ENCODE peak calls at places on chromosomes 11 and 22, in five cellular contexts. L is SHP77; T is caudate nucleus; J is stimulated activated CD4-positive, alpha-beta T cell treated with anti-CD3 and anti-CD28 coated beads, Interleukin-15, amount 100 ng/mL, for 1 hour; E is T-helper 9 cell. W is an unnamed sample.

GRCh38 chr11:69160296-69161116 is 4.8 kb downstream of the SMIM38 start:
- DNase-seq in E (no peak), T (no peak), L (no peak), J (no peak), W (no peak)

GRCh38 chr11:62130498-62131464 is 7.0 kb downstream of the INCENP start:
- DNase-seq in T (no peak), L (no peak), E (no peak), J (no peak), W (no peak)

GRCh38 chr11:12155696-12156095 is 45.3 kb downstream of the MICAL2 start:
- DNase-seq in E (no peak), J (no peak), L (no peak), T (no peak), W (no peak)

GRCh38 chr11:120174866-120175265 is 36.0 kb upstream of the OAF start:
- DNase-seq in T (no peak), E (no peak), L (no peak), J (no peak), W (no peak)

GRCh38 chr22:39348909-39349505 is 784 bp upstream of the SYNGR1 start:
- DNase-seq in T (no peak), L (peak), E (no peak), J (no peak), W (no peak)

GRCh38 chr11:7422544-7423331 is 62.6 kb upstream of the OLFML1 start:
- DNase-seq in E (no peak), J (no peak), T (no peak), L (no peak), W (no peak)

GRCh38 chr11:121769191-121769590 is 316.4 kb upstream of the SORL1-AS1 start:
- DNase-seq in J (no peak), E (no peak), L (no peak), T (no peak), W (no peak)

GRCh38 chr11:79266391-79266790 is 174.4 kb downstream of the TENM4 start:
- DNase-seq in E (no peak), J (no peak), T (no peak), L (no peak), W (no peak)

GRCh38 chr11:18987454-18988231 is 48.4 kb upstream of the MRGPRX1 start:
- DNase-seq in T (no peak), E (no peak), J (no peak), L (no peak), W (no peak)

GRCh38 chr11:8959546-8960166 is 4.6 kb downstream of the TMEM9B start:
- DNase-seq in E (no peak), J (no peak), T (no peak), L (peak), W (peak)

GRCh38 chr11:10669258-10670033 is 24.1 kb downstream of the IRAG1 start:
- DNase-seq in L (peak), T (no peak), E (no peak), J (no peak), W (no peak)

GRCh38 chr22:50146440-50147228 is 23.9 kb upstream of the PANX2 start:
- DNase-seq in L (peak), T (peak), J (no peak), E (no peak), W (peak)

GRCh38 chr22:45212992-45213751 is 27.5 kb downstream of the KIAA0930 start:
- DNase-seq in E (no peak), L (peak), J (no peak), T (no peak), W (no peak)

GRCh38 chr11:113730887-113731726 is 25.0 kb upstream of the TMPRSS5 start:
- DNase-seq in E (no peak), J (no peak), T (peak), L (peak), W (peak)

GRCh38 chr11:93942176-93942575 is 79.0 kb upstream of the HEPHL1 start:
- DNase-seq in E (no peak), J (no peak), T (no peak), L (no peak), W (no peak)

GRCh38 chr11:8229299-8230177 is 34.1 kb downstream of the LMO1 start:
- DNase-seq in J (no peak), T (no peak), L (peak), E (no peak), W (no peak)

GRCh38 chr22:47172771-47173534 is 410.5 kb downstream of the TBC1D22A start:
- DNase-seq in L (no peak), E (no peak), T (no peak), J (no peak), W (no peak)

GRCh38 chr22:31179345-31179744 is 19.4 kb downstream of the RNF185 start:
- DNase-seq in J (no peak), T (no peak), E (no peak), L (peak), W (no peak)

GRCh38 chr11:119975561-119976152 is 162.3 kb downstream of the TRIM29 start:
- DNase-seq in T (peak), L (peak), E (no peak), J (no peak), W (peak)

GRCh38 chr11:83600656-83601055 is 314.5 kb upstream of the CCDC90B start:
- DNase-seq in J (no peak), E (no peak), T (no peak), L (no peak), W (no peak)

GRCh38 chr11:79600747-79601146 is 159.9 kb upstream of the TENM4 start:
- DNase-seq in T (no peak), L (peak), E (no peak), J (no peak), W (no peak)

GRCh38 chr11:124896071-124896750 is 1.5 kb downstream of the ROBO4 start:
- DNase-seq in T (no peak), J (no peak), L (no peak), E (no peak), W (no peak)

W was measured in frontal cortex.